ENCODE peak calls at places on chromosomes 5 and 9, in ten cellular contexts. D is EH; V is HS-27A; Q is NCI-H526 treated with DMSO at 0.1 percent for 48 hours; G is T-helper 9 cell; U is left lobe of liver; L is activated T-cell treated with anti-CD3 and anti-CD28 coated beads, Interleukin-2, amount 50 U/mL, for 4 hours; F is OCI-M1; R is KBM-7; N is right atrium auricular region. I is an unnamed sample.

GRCh38 chr5:163434410-163434866 is 3.0 kb upstream of the CCNG1 start:
- DNase-seq in D (no peak), V (no peak), Q (no peak), G (no peak), U (no peak), L (no peak), F (peak; percentile 77), R (peak; percentile 39), N (no peak), I (no peak)

GRCh38 chr5:31059889-31060288 is 133.6 kb upstream of the CDH6 start:
- DNase-seq in D (peak; percentile 10), V (no peak), Q (no peak), G (no peak), U (no peak), L (no peak), F (no peak), R (no peak), N (no peak), I (no peak)

GRCh38 chr9:106334081-106334480 is 528.9 kb upstream of the ZNF462 start:
- DNase-seq in D (no peak), V (no peak), Q (no peak), G (no peak), U (no peak), L (no peak), F (no peak), R (no peak), N (no peak), I (no peak)

GRCh38 chr5:109681763-109682162 is 8.0 kb upstream of the MAN2A1 start:
- DNase-seq in D (no peak), V (no peak), Q (no peak), G (no peak), U (no peak), L (no peak), F (no peak), R (no peak), N (no peak), I (no peak)

GRCh38 chr5:57665146-57665936 is 182.7 kb upstream of the ACTBL2 start:
- DNase-seq in D (no peak), V (no peak), Q (no peak), G (no peak), U (no peak), L (no peak), F (no peak), R (no peak), N (no peak), I (no peak)

GRCh38 chr5:139393497-139394122 is 1.3 kb downstream of the PROB1 start:
- DNase-seq in D (no peak), V (no peak), Q (no peak), G (no peak), U (no peak), L (no peak), F (no peak), R (no peak), N (no peak), I (no peak)

GRCh38 chr5:78547731-78548189 is 100.8 kb downstream of the LHFPL2 start:
- DNase-seq in D (peak; percentile 91), V (peak; percentile 43), Q (no peak), G (no peak), U (no peak), L (no peak), F (no peak), R (no peak), N (peak; percentile 94), I (no peak)

GRCh38 chr5:134275822-134276221 is 49.9 kb upstream of the PPP2CA start:
- DNase-seq in D (no peak), V (no peak), Q (no peak), G (no peak), U (no peak), L (no peak), F (no peak), R (no peak), N (no peak), I (no peak)

GRCh38 chr5:114113604-114114003 is 248.3 kb upstream of the KCNN2 start:
- DNase-seq in D (no peak), V (no peak), Q (no peak), G (no peak), U (no peak), L (no peak), F (no peak), R (no peak), N (no peak), I (no peak)

GRCh38 chr5:147713550-147714295 is 68.8 kb downstream of the JAKMIP2 start:
- DNase-seq in D (no peak), V (no peak), Q (no peak), G (no peak), U (no peak), L (no peak), F (peak; percentile 23), R (no peak), N (no peak), I (no peak)

GRCh38 chr9:84397822-84398221 is 57.3 kb upstream of the SLC28A3 start:
- DNase-seq in D (peak; percentile 79), V (peak; percentile 62), Q (no peak), G (no peak), U (no peak), L (no peak), F (peak; percentile 7), R (no peak), N (no peak), I (no peak)

GRCh38 chr9:136155576-136155975 is 36.9 kb upstream of the TMEM250 start:
- DNase-seq in D (no peak), V (no peak), Q (no peak), G (no peak), U (no peak), L (no peak), F (no peak), R (no peak), N (no peak), I (no peak)

GRCh38 chr5:58530942-58531490 is 39.8 kb downstream of the GAPT start:
- DNase-seq in D (no peak), V (no peak), Q (no peak), G (no peak), U (no peak), L (no peak), F (no peak), R (no peak), N (no peak), I (no peak)

GRCh38 chr9:116238225-116238624 is 84.6 kb downstream of the PAPPA start:
- DNase-seq in D (peak; percentile 95), V (peak; percentile 46), Q (no peak), G (no peak), U (no peak), L (no peak), F (no peak), R (no peak), N (no peak), I (no peak)

GRCh38 chr9:120935383-120935857 is 8.8 kb upstream of the TRAF1 start:
- DNase-seq in D (peak; percentile 95), V (peak; percentile 85), Q (no peak), G (no peak), U (peak; percentile 99), L (no peak), F (peak; percentile 92), R (peak; percentile 98), N (peak; percentile 99), I (no peak)

GRCh38 chr9:4042966-4043365 is 256.9 kb downstream of the GLIS3 start:
- DNase-seq in D (no peak), V (no peak), Q (no peak), G (no peak), U (no peak), L (no peak), F (no peak), R (no peak), N (no peak), I (no peak)

GRCh38 chr5:115818821-115819220 is 2.4 kb upstream of the CDO1 start:
- DNase-seq in D (no peak), V (no peak), Q (no peak), G (no peak), U (no peak), L (no peak), F (no peak), R (no peak), N (no peak), I (no peak)